ENCODE peak calls at places on chromosomes 11 and 22, in four cellular contexts. One of them, this sample, is unnamed.

GRCh38 chr11:100550910-100551309 is 136.2 kb upstream of the ARHGAP42 start:
- DNase-seq in upper lobe of right lung: no peak
- DNase-seq in stromal cell of bone marrow: no peak
- DNase-seq in germinal center: no peak
- DNase-seq in this sample: no peak

GRCh38 chr11:35907648-35908431 is 36.0 kb upstream of the LDLRAD3 start:
- DNase-seq in stromal cell of bone marrow: peak
- DNase-seq in germinal center: no peak
- DNase-seq in upper lobe of right lung: no peak
- DNase-seq in this sample: peak

GRCh38 chr22:44734801-44735517 is 17.4 kb upstream of the ARHGAP8 start:
- DNase-seq in germinal center: no peak
- DNase-seq in upper lobe of right lung: no peak
- DNase-seq in stromal cell of bone marrow: no peak
- DNase-seq in this sample: no peak

GRCh38 chr11:34869425-34869824 is 46.8 kb downstream of the APIP start:
- DNase-seq in stromal cell of bone marrow: no peak
- DNase-seq in germinal center: no peak
- DNase-seq in upper lobe of right lung: no peak
- DNase-seq in this sample: peak

GRCh38 chr11:79439430-79439892 is 1.4 kb downstream of the TENM4 start:
- DNase-seq in upper lobe of right lung: no peak
- DNase-seq in germinal center: no peak
- DNase-seq in stromal cell of bone marrow: no peak
- DNase-seq in this sample: no peak

GRCh38 chr22:45285431-45286058 is 796 bp downstream of the UPK3A start:
- DNase-seq in germinal center: no peak
- DNase-seq in upper lobe of right lung: no peak
- DNase-seq in stromal cell of bone marrow: no peak
- DNase-seq in this sample: no peak

GRCh38 chr22:23591203-23591791 is 11.2 kb upstream of the IGLL1 start:
- DNase-seq in germinal center: peak
- DNase-seq in stromal cell of bone marrow: peak
- DNase-seq in upper lobe of right lung: peak
- DNase-seq in this sample: peak

GRCh38 chr22:23218867-23219251 is 38.5 kb downstream of the BCR start:
- DNase-seq in stromal cell of bone marrow: no peak
- DNase-seq in germinal center: no peak
- DNase-seq in upper lobe of right lung: peak
- DNase-seq in this sample: peak

GRCh38 chr22:39999144-39999757 is 4.5 kb downstream of the FAM83F start:
- DNase-seq in stromal cell of bone marrow: no peak
- DNase-seq in upper lobe of right lung: no peak
- DNase-seq in germinal center: no peak
- DNase-seq in this sample: peak

GRCh38 chr11:36296925-36297604 is 977 bp downstream of the PRR5L start:
- DNase-seq in stromal cell of bone marrow: no peak
- DNase-seq in upper lobe of right lung: no peak
- DNase-seq in germinal center: no peak
- DNase-seq in this sample: no peak

GRCh38 chr11:66981976-66982578 is 7.0 kb downstream of the C11orf86 start:
- DNase-seq in stromal cell of bone marrow: peak
- DNase-seq in upper lobe of right lung: peak
- DNase-seq in germinal center: no peak
- DNase-seq in this sample: peak

GRCh38 chr11:43515090-43515489 is 156.4 kb downstream of the TTC17 start:
- DNase-seq in upper lobe of right lung: no peak
- DNase-seq in germinal center: no peak
- DNase-seq in stromal cell of bone marrow: no peak
- DNase-seq in this sample: no peak

GRCh38 chr22:22682807-22683667 is 38.6 kb downstream of the GGTLC2 start:
- DNase-seq in germinal center: no peak
- DNase-seq in stromal cell of bone marrow: no peak
- DNase-seq in upper lobe of right lung: no peak
- DNase-seq in this sample: no peak

GRCh38 chr11:11988099-11988651 is 20.3 kb downstream of the DKK3 start:
- DNase-seq in upper lobe of right lung: peak
- DNase-seq in germinal center: no peak
- DNase-seq in stromal cell of bone marrow: no peak
- DNase-seq in this sample: peak

GRCh38 chr11:114109206-114110090 is 49.9 kb downstream of the ZBTB16 start:
- DNase-seq in upper lobe of right lung: no peak
- DNase-seq in stromal cell of bone marrow: no peak
- DNase-seq in germinal center: no peak
- DNase-seq in this sample: no peak

GRCh38 chr11:33452806-33453205 is 195.6 kb downstream of the HIPK3 start:
- DNase-seq in upper lobe of right lung: no peak
- DNase-seq in stromal cell of bone marrow: peak
- DNase-seq in germinal center: no peak
- DNase-seq in this sample: peak

GRCh38 chr11:91446267-91446666 is 778.4 kb upstream of the FAT3 start:
- DNase-seq in stromal cell of bone marrow: no peak
- DNase-seq in upper lobe of right lung: no peak
- DNase-seq in germinal center: no peak
- DNase-seq in this sample: no peak

GRCh38 chr11:128422576-128423370 is 164.6 kb downstream of the ETS1 start:
- DNase-seq in germinal center: peak
- DNase-seq in upper lobe of right lung: no peak
- DNase-seq in stromal cell of bone marrow: no peak
- DNase-seq in this sample: no peak

This sample was measured in H4.